ENCODE peak calls at places on chromosome 11, in five cellular contexts. O, Y, Z, P and S are unnamed samples.

GRCh38 chr11:15893080-15893492 is 463.3 kb downstream of the SOX6 start:
- DNase-seq in O (peak; percentile 74), Y (no peak), Z (peak; percentile 39), P (no peak), S (no peak)

GRCh38 chr11:28757725-28758515 is 649.7 kb downstream of the METTL15 start:
- DNase-seq in O (peak; percentile 88), Y (no peak), Z (peak; percentile 78), P (no peak), S (no peak)

GRCh38 chr11:102010776-102011500 is 36.3 kb upstream of the CFAP300 start:
- DNase-seq in O (peak; percentile 79), Y (peak; percentile 91), Z (peak; percentile 38), P (no peak), S (no peak)

GRCh38 chr11:42770444-42771065 is 541.2 kb upstream of the API5 start:
- DNase-seq in O (peak; percentile 23), Y (no peak), Z (no peak), P (no peak), S (peak; percentile 11)

GRCh38 chr11:18749681-18750319 is 23.8 kb upstream of the IGSF22 start:
- DNase-seq in O (peak; percentile 74), Y (no peak), Z (peak; percentile 21), P (no peak), S (no peak)

GRCh38 chr11:9868641-9869040 is 204.8 kb downstream of the SWAP70 start:
- DNase-seq in O (no peak), Y (no peak), Z (no peak), P (no peak), S (no peak)

GRCh38 chr11:65262775-65263174 is 1.0 kb downstream of the POLA2 start:
- DNase-seq in O (no peak), Y (no peak), Z (no peak), P (no peak), S (no peak)

GRCh38 chr11:49316180-49316579 is 107.8 kb upstream of the FOLH1 start:
- DNase-seq in O (no peak), Y (no peak), Z (no peak), P (no peak), S (no peak)

GRCh38 chr11:6568191-6568918 is 35.1 kb downstream of the RRP8 start:
- DNase-seq in O (peak; percentile 87), Y (peak; percentile 44), Z (no peak), P (no peak), S (no peak)

GRCh38 chr11:100831929-100832480 is 144.9 kb downstream of the ARHGAP42 start:
- DNase-seq in O (peak; percentile 43), Y (no peak), Z (no peak), P (no peak), S (no peak)

GRCh38 chr11:118947091-118947490 is 9.0 kb upstream of the UPK2 start:
- DNase-seq in O (no peak), Y (peak; percentile 21), Z (no peak), P (no peak), S (no peak)

GRCh38 chr11:105588001-105588400 is 21.9 kb upstream of the GRIA4 start:
- DNase-seq in O (peak; percentile 6), Y (no peak), Z (no peak), P (no peak), S (no peak)

GRCh38 chr11:19660076-19660475 is 52.6 kb upstream of the NAV2 start:
- DNase-seq in O (no peak), Y (no peak), Z (no peak), P (no peak), S (no peak)

GRCh38 chr11:123381817-123382554 is 48.1 kb upstream of the GRAMD1B start:
- DNase-seq in O (no peak), Y (no peak), Z (no peak), P (no peak), S (no peak)

GRCh38 chr11:832529-833113 is at the start of gene CD151:
- DNase-seq in O (peak; percentile 66), Y (no peak), Z (no peak), P (peak; percentile 39), S (no peak)

GRCh38 chr11:95088946-95089619 is 563 bp upstream of the ENDOD1 start:
- DNase-seq in O (no peak), Y (no peak), Z (no peak), P (no peak), S (peak; percentile 56)

GRCh38 chr11:72730706-72731105 is 21.5 kb downstream of the ARAP1 start:
- DNase-seq in O (no peak), Y (no peak), Z (no peak), P (no peak), S (no peak)

GRCh38 chr11:113698515-113698914 is 7.6 kb downstream of the TMPRSS5 start:
- DNase-seq in O (no peak), Y (no peak), Z (no peak), P (no peak), S (no peak)

GRCh38 chr11:23399995-23400394 is 539.7 kb upstream of the CCDC179 start:
- DNase-seq in O (no peak), Y (peak; percentile 50), Z (no peak), P (no peak), S (no peak)

GRCh38 chr11:74057251-74058151 is 48.6 kb upstream of the UCP3 start:
- DNase-seq in O (peak; percentile 47), Y (no peak), Z (no peak), P (no peak), S (no peak)

GRCh38 chr11:129391864-129392263 is 16.2 kb downstream of the BARX2 start:
- DNase-seq in O (no peak), Y (no peak), Z (no peak), P (no peak), S (no peak)

GRCh38 chr11:2521081-2521480 is 76.3 kb downstream of the KCNQ1 start:
- DNase-seq in O (no peak), Y (peak; percentile 68), Z (no peak), P (no peak), S (no peak)

GRCh38 chr11:78564037-78564888 is 10.4 kb downstream of the NARS2 start:
- DNase-seq in O (peak; percentile 81), Y (no peak), Z (peak; percentile 72), P (peak; percentile 34), S (peak; percentile 54)

GRCh38 chr11:47186076-47186936 is at the start of gene PACSIN3:
- DNase-seq in O (peak; percentile 45), Y (peak; percentile 84), Z (no peak), P (peak; percentile 46), S (no peak)

GRCh38 chr11:47189100-47189834 is 3.0 kb upstream of the PACSIN3 start:
- DNase-seq in O (peak; percentile 86), Y (no peak), Z (no peak), P (no peak), S (no peak)

GRCh38 chr11:47186937-47187681 is 875 bp upstream of the PACSIN3 start:
- DNase-seq in O (peak; percentile 44), Y (peak; percentile 88), Z (no peak), P (peak; percentile 24), S (peak; percentile 36)

GRCh38 chr11:47187723-47188122 is 1.5 kb upstream of the PACSIN3 start:
- DNase-seq in O (no peak), Y (no peak), Z (no peak), P (no peak), S (no peak)

GRCh38 chr11:47188262-47188661 is 2.0 kb upstream of the PACSIN3 start:
- DNase-seq in O (no peak), Y (no peak), Z (no peak), P (no peak), S (no peak)
- H3K4me3 ChIP-seq in O (no peak overlapping the region), Y (no peak overlapping the region), Z (no peak overlapping the region), P (no peak overlapping the region), S (no peak overlapping the region)

GRCh38 chr11:116925050-116925449 is 87.6 kb upstream of the APOA1 start:
- DNase-seq in O (no peak), Y (no peak), Z (no peak), P (no peak), S (no peak)
- H3K4me3 ChIP-seq in O (no peak overlapping the region), Y (no peak overlapping the region), Z (no peak overlapping the region), P (peak overlapping the region; percentile 48), S (no peak overlapping the region)

GRCh38 chr11:68096962-68097361 is 24.2 kb downstream of the CHKA start:
- DNase-seq in O (no peak), Y (no peak), Z (no peak), P (no peak), S (no peak)

GRCh38 chr11:68099057-68099456 is 22.1 kb downstream of the CHKA start:
- DNase-seq in O (no peak), Y (no peak), Z (no peak), P (no peak), S (no peak)

DNA sequence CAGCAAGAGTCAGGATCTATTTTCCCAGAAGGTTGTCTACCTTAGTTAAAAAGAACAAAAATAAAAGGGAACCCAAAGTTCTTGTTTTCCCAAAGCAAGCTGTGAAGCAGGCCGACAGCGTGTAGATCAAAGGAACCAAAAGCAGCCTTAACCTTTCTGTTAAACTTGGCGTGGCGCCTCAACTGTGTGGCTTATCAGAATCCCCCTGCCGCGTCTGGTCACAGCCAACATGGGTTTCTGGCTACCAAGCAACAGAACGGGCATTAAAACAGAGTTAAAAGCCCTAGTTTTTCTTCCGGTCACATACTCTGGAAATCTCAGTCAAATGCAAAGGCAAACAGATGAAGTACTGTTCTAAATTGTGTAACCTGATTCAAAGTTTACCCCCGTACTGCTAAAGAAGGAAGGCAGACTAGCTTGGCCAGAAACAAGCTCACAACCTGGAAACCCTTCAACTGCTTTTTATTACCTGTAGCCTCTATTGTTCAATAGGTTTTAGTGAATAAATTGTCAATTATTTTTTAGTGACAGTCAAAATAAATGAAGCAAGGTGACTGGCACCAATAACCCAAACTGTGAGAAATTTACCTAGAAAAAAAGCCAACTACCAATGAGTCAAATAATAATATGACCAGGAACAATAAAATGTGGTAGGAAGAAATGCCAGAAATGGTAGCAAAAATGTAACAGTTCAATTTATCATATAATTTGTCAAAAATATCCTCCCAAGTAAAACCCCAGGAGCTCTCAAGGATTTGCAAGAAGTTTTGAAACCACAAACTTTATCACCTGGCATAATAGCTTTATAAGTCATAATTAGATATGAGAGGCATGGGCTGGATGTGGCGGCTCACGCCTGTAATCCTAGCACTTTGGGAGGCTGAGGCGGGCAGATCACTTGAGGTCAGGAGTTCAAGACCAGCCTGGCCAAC is 21.4 kb downstream of the CHKA start:
- DNase-seq in O (peak; percentile 52), Y (no peak), Z (no peak), P (no peak), S (no peak)
- H3K4me3 ChIP-seq in O (no peak overlapping the region), Y (no peak overlapping the region), Z (no peak overlapping the region), P (peak overlapping the region; percentile 23), S (no peak overlapping the region)

GRCh38 chr11:75667268-75667830 is 1.5 kb downstream of the MAP6 start:
- DNase-seq in O (no peak), Y (no peak), Z (no peak), P (no peak), S (no peak)
- H3K4me3 ChIP-seq in O (peak overlapping the region; percentile 46), Y (peak overlapping the region; percentile 84), Z (peak overlapping the region; percentile 48), P (no peak overlapping the region), S (peak overlapping the region; percentile 20)

GRCh38 chr11:76668362-76669155 is 2.0 kb downstream of the LRRC32 start:
- DNase-seq in O (no peak), Y (peak; percentile 52), Z (no peak), P (no peak), S (no peak)
- H3K4me3 ChIP-seq in O (peak overlapping the region; percentile 60), Y (peak overlapping the region; percentile 6), Z (no peak overlapping the region), P (peak overlapping the region; percentile 81), S (no peak overlapping the region)